ENCODE peak calls at places on chromosome 12, in five cellular contexts. One of them, this sample, is unnamed.

GRCh38 chr12:52650520-52651081 is 1.4 kb downstream of the KRT2 start:
- DNase-seq in NB4: no peak
- DNase-seq in left lung: no peak
- DNase-seq in colonic mucosa: peak; percentile 61
- DNase-seq in HFF-Myc: peak; percentile 6
- DNase-seq in this sample: no peak

GRCh38 chr12:29200586-29200985 is 51.5 kb downstream of the FAR2 start:
- DNase-seq in HFF-Myc: no peak
- DNase-seq in left lung: no peak
- DNase-seq in colonic mucosa: no peak
- DNase-seq in NB4: no peak
- DNase-seq in this sample: no peak

GRCh38 chr12:64759035-64759894 is at the start of gene GNS:
- DNase-seq in left lung: peak; percentile 99
- DNase-seq in NB4: peak; percentile 95
- DNase-seq in colonic mucosa: peak; percentile 98
- DNase-seq in HFF-Myc: peak; percentile 67
- DNase-seq in this sample: peak; percentile 90

GRCh38 chr12:57775044-57775443 is 2.6 kb downstream of the EEF1AKMT3 start:
- DNase-seq in colonic mucosa: no peak
- DNase-seq in left lung: no peak
- DNase-seq in HFF-Myc: no peak
- DNase-seq in NB4: no peak
- DNase-seq in this sample: no peak

GRCh38 chr12:8065991-8066594 is at the start of gene C3AR1:
- DNase-seq in left lung: no peak
- DNase-seq in colonic mucosa: no peak
- DNase-seq in HFF-Myc: peak; percentile 41
- DNase-seq in NB4: peak; percentile 86
- DNase-seq in this sample: peak; percentile 63

GRCh38 chr12:99529966-99530365 is 117.6 kb upstream of the GARIN6 start:
- DNase-seq in left lung: no peak
- DNase-seq in HFF-Myc: no peak
- DNase-seq in NB4: no peak
- DNase-seq in colonic mucosa: no peak
- DNase-seq in this sample: no peak

GRCh38 chr12:94244165-94245133 is 96.1 kb downstream of the PLXNC1 start:
- DNase-seq in HFF-Myc: no peak
- DNase-seq in NB4: peak; percentile 99
- DNase-seq in colonic mucosa: no peak
- DNase-seq in left lung: peak; percentile 88
- DNase-seq in this sample: peak; percentile 57

GRCh38 chr12:51076235-51076930 is 7.0 kb downstream of the CSRNP2 start:
- DNase-seq in NB4: no peak
- DNase-seq in left lung: no peak
- DNase-seq in colonic mucosa: no peak
- DNase-seq in HFF-Myc: no peak
- DNase-seq in this sample: peak; percentile 77

GRCh38 chr12:68113644-68114043 is 45.9 kb downstream of the IFNG start:
- DNase-seq in NB4: peak; percentile 35
- DNase-seq in HFF-Myc: no peak
- DNase-seq in left lung: no peak
- DNase-seq in colonic mucosa: peak; percentile 29
- DNase-seq in this sample: no peak

DNA sequence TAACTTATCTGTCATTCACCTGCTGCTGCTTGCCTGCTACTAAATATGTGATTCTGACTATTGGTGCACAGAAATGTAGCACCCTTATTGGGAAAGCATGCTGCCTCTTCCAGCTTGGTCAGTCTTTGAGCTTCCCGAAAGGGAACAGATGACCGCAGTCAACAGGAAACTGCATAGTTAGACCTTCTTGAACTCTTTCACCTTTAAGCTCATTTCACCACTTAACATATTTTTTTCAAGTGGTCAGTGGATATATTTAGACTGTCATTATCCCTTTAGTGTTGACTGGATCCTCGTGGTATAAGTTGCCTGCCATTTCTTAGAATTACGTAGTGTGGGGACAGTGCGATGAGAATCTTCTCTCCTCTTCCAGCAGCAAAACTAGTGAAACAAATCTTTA is 224.9 kb downstream of the FBXL14 start:
- DNase-seq in HFF-Myc: no peak
- DNase-seq in NB4: no peak
- DNase-seq in left lung: no peak
- DNase-seq in colonic mucosa: no peak
- DNase-seq in this sample: no peak
- H3K4me3 ChIP-seq in HFF-Myc: no peak overlapping the region
- H3K4me3 ChIP-seq in NB4: no peak overlapping the region
- H3K4me3 ChIP-seq in left lung: no peak overlapping the region
- H3K4me3 ChIP-seq in colonic mucosa: no peak overlapping the region
- H3K4me3 ChIP-seq in this sample: no peak overlapping the region

DNA sequence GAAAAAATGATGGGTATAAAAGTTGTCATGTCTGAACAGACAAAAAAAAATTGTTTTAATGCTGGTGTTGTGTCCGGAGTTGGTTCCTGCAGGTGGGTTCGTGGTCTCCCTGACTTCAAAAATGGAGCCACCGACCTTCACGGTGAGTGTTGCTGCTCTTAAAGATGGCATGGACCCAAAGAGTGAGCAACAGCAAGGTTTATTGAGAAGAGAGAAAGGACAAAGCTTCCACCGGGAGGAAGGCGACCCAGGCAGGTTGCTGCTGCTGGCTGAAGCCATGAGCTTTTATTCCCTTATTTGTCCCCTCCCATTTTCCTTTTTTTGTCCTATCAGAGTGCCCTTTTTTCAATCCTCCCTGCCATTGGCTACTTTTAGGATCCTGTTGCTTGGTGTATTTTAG is at the start of gene TAS2R31:
- DNase-seq in colonic mucosa: no peak
- DNase-seq in left lung: no peak
- DNase-seq in HFF-Myc: no peak
- DNase-seq in NB4: no peak
- DNase-seq in this sample: no peak
- H3K4me3 ChIP-seq in colonic mucosa: no peak within 1 kb of the TSS
- H3K4me3 ChIP-seq in left lung: no peak within 1 kb of the TSS
- H3K4me3 ChIP-seq in HFF-Myc: no peak within 1 kb of the TSS
- H3K4me3 ChIP-seq in NB4: no peak within 1 kb of the TSS
- H3K4me3 ChIP-seq in this sample: no peak within 1 kb of the TSS

GRCh38 chr12:4289334-4289878 is 15.8 kb downstream of the CCND2 start:
- DNase-seq in NB4: peak; percentile 61
- DNase-seq in HFF-Myc: no peak
- DNase-seq in left lung: no peak
- DNase-seq in colonic mucosa: no peak
- DNase-seq in this sample: no peak

GRCh38 chr12:4290011-4290790 is 16.6 kb downstream of the CCND2 start:
- DNase-seq in NB4: no peak
- DNase-seq in left lung: no peak
- DNase-seq in HFF-Myc: no peak
- DNase-seq in colonic mucosa: no peak
- DNase-seq in this sample: no peak

GRCh38 chr12:4293942-4294505 is 20.5 kb downstream of the CCND2 start:
- DNase-seq in HFF-Myc: no peak
- DNase-seq in colonic mucosa: no peak
- DNase-seq in left lung: no peak
- DNase-seq in NB4: no peak
- DNase-seq in this sample: no peak

GRCh38 chr12:4293299-4293941 is 19.9 kb downstream of the CCND2 start:
- DNase-seq in NB4: no peak
- DNase-seq in left lung: no peak
- DNase-seq in HFF-Myc: no peak
- DNase-seq in colonic mucosa: no peak
- DNase-seq in this sample: no peak

DNA sequence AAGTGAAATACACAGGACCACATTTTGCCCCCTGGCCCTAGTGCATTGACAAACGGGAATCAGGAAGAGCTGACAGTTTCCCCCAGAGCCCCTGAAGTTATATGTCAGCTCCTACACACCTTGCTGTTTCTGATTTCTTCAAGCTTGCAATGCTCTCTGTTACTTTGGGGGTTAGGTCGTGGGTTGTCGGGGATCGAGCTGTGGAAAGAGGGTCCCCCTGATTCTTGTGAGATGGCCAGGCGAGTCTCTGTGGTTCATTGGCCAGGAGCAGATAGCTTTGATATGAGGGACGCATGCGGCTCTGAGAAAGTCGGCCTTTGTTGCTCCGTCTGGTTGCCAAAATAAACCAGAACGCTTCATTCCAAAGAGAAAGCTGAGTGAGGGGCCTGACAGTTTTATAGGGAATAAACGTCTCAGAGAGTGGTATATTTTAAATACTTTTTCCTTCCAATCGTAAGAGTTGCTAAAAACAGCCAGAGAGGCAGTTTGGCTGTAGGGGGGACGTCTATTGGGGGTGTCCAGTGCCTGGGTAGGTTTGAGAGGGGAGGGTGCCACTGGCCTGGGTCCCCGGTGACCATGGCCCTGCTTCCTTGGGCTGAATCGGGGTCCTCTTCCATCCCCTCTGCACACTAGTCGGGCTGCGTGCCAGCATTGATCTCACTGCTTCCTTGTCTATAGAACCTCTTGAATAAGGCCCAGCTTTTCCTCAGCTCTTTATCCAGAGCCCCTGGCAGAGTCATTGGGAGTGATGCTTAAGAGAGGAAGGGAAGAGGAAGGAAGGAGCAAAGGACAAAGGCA is 18.9 kb downstream of the CCND2 start:
- DNase-seq in NB4: no peak
- DNase-seq in HFF-Myc: no peak
- DNase-seq in colonic mucosa: no peak
- DNase-seq in left lung: no peak
- DNase-seq in this sample: no peak
- H3K4me3 ChIP-seq in NB4: no peak overlapping the region
- H3K4me3 ChIP-seq in HFF-Myc: no peak overlapping the region
- H3K4me3 ChIP-seq in colonic mucosa: no peak overlapping the region
- H3K4me3 ChIP-seq in left lung: no peak overlapping the region
- H3K4me3 ChIP-seq in this sample: no peak overlapping the region

GRCh38 chr12:31807773-31808097 is 78.9 kb upstream of the AMN1 start:
- DNase-seq in NB4: no peak
- DNase-seq in HFF-Myc: no peak
- DNase-seq in colonic mucosa: no peak
- DNase-seq in left lung: no peak
- DNase-seq in this sample: no peak

GRCh38 chr12:31804185-31804504 is 75.3 kb upstream of the AMN1 start:
- DNase-seq in left lung: no peak
- DNase-seq in HFF-Myc: no peak
- DNase-seq in NB4: no peak
- DNase-seq in colonic mucosa: no peak
- DNase-seq in this sample: no peak

GRCh38 chr12:31803306-31804184 is 74.7 kb upstream of the AMN1 start:
- DNase-seq in colonic mucosa: no peak
- DNase-seq in left lung: no peak
- DNase-seq in HFF-Myc: no peak
- DNase-seq in NB4: no peak
- DNase-seq in this sample: no peak
- H3K4me3 ChIP-seq in colonic mucosa: no peak overlapping the region
- H3K4me3 ChIP-seq in left lung: no peak overlapping the region
- H3K4me3 ChIP-seq in HFF-Myc: no peak overlapping the region
- H3K4me3 ChIP-seq in NB4: no peak overlapping the region
- H3K4me3 ChIP-seq in this sample: no peak overlapping the region

GRCh38 chr12:33438890-33439586 is 581 bp downstream of the SYT10 start:
- DNase-seq in NB4: no peak
- DNase-seq in left lung: peak; percentile 79
- DNase-seq in colonic mucosa: no peak
- DNase-seq in HFF-Myc: peak; percentile 0
- DNase-seq in this sample: no peak

GRCh38 chr12:33437598-33437997 is 2.0 kb downstream of the SYT10 start:
- DNase-seq in colonic mucosa: no peak
- DNase-seq in left lung: no peak
- DNase-seq in HFF-Myc: no peak
- DNase-seq in NB4: no peak
- DNase-seq in this sample: no peak

GRCh38 chr12:33440477-33440876 is 858 bp upstream of the SYT10 start:
- DNase-seq in left lung: peak; percentile 44
- DNase-seq in HFF-Myc: no peak
- DNase-seq in colonic mucosa: no peak
- DNase-seq in NB4: no peak
- DNase-seq in this sample: no peak

GRCh38 chr12:33439587-33440011 is at the start of gene SYT10:
- DNase-seq in NB4: no peak
- DNase-seq in left lung: peak; percentile 67
- DNase-seq in colonic mucosa: no peak
- DNase-seq in HFF-Myc: no peak
- DNase-seq in this sample: no peak

DNA sequence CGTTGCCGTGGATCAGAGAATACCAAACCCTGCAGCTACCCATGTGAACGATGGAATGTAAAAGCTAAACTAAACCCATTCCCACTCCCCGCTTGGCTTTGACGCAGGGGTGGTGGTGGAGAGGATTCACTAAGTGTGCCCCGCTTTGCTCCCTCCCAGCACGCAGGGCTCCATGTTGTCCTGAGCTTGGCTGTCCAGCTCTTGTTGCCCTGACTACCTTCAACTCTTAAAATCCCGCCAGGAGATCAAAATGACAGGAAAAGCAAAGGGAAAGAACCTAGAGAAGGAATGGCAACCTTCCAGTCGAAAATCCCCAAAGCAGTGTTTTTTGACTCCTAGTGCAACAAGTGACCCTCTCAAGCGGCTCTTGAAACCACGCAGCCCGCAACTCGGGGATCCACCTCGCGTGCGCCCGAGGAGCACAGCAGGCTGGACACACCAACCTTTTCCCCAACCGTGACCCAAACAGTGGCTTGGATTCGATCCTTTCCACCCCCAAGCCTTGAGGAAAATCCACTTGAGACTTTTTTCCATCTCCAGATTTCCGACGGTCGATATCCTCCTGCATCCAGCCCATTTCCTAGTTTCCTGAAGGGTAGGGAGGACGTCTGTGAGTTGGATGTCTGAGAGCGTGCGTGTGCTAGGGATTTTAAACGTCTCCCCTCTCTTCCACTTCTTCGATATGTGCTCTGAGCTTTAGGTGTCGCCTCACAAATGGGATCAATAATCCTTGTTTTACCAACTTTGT is 1.4 kb downstream of the SYT10 start:
- DNase-seq in colonic mucosa: no peak
- DNase-seq in HFF-Myc: no peak
- DNase-seq in left lung: peak; percentile 45
- DNase-seq in NB4: no peak
- DNase-seq in this sample: no peak
- H3K4me3 ChIP-seq in colonic mucosa: no peak overlapping the region
- H3K4me3 ChIP-seq in HFF-Myc: no peak overlapping the region
- H3K4me3 ChIP-seq in left lung: no peak overlapping the region
- H3K4me3 ChIP-seq in NB4: no peak overlapping the region
- H3K4me3 ChIP-seq in this sample: no peak overlapping the region

This sample was measured in Jurkat, Clone E6-1.